ENCODE peak calls at places on chromosomes 2 and 18, in six cellular contexts. One of them, this sample, is unnamed.

GRCh38 chr18:44033144-44033543 is 647.5 kb upstream of the SETBP1 start:
- DNase-seq in IMR-90: no peak
- DNase-seq in H9: no peak
- DNase-seq in H1: no peak
- DNase-seq in neuronal stem cell: peak
- DNase-seq in mesenchymal stem cell: no peak
- DNase-seq in this sample: no peak

GRCh38 chr2:112150447-112150846 is 12.3 kb downstream of the FBLN7 start:
- DNase-seq in IMR-90: peak
- DNase-seq in H9: no peak
- DNase-seq in H1: no peak
- DNase-seq in mesenchymal stem cell: peak
- DNase-seq in neuronal stem cell: no peak
- DNase-seq in this sample: peak

GRCh38 chr2:85288244-85288725 is 39.5 kb downstream of the TGOLN2 start:
- DNase-seq in IMR-90: peak
- DNase-seq in neuronal stem cell: no peak
- DNase-seq in mesenchymal stem cell: no peak
- DNase-seq in H1: no peak
- DNase-seq in H9: no peak
- DNase-seq in this sample: peak

GRCh38 chr2:10124538-10125045 is 2.1 kb downstream of the RRM2 start:
- DNase-seq in IMR-90: peak
- DNase-seq in neuronal stem cell: peak
- DNase-seq in H9: no peak
- DNase-seq in mesenchymal stem cell: peak
- DNase-seq in H1: no peak
- DNase-seq in this sample: peak

GRCh38 chr2:94759211-94759610 is 112.0 kb upstream of the TEKT4 start:
- DNase-seq in H9: no peak
- DNase-seq in H1: no peak
- DNase-seq in neuronal stem cell: no peak
- DNase-seq in mesenchymal stem cell: no peak
- DNase-seq in IMR-90: no peak
- DNase-seq in this sample: peak

GRCh38 chr18:75346671-75347070 is 80.8 kb downstream of the SMIM21 start:
- DNase-seq in IMR-90: no peak
- DNase-seq in H9: peak
- DNase-seq in H1: no peak
- DNase-seq in neuronal stem cell: no peak
- DNase-seq in mesenchymal stem cell: no peak
- DNase-seq in this sample: no peak

GRCh38 chr2:159211447-159212396 is 74.8 kb downstream of the WDSUB1 start:
- DNase-seq in mesenchymal stem cell: peak
- DNase-seq in neuronal stem cell: peak
- DNase-seq in H9: peak
- DNase-seq in H1: peak
- DNase-seq in IMR-90: peak
- DNase-seq in this sample: peak

GRCh38 chr2:237923507-237924163 is 43.2 kb upstream of the UBE2F start:
- DNase-seq in IMR-90: peak
- DNase-seq in H1: peak
- DNase-seq in neuronal stem cell: peak
- DNase-seq in mesenchymal stem cell: peak
- DNase-seq in H9: peak
- DNase-seq in this sample: peak

GRCh38 chr2:224111576-224111975 is 72.5 kb upstream of the SERPINE2 start:
- DNase-seq in IMR-90: peak
- DNase-seq in neuronal stem cell: no peak
- DNase-seq in H9: no peak
- DNase-seq in mesenchymal stem cell: peak
- DNase-seq in H1: no peak
- DNase-seq in this sample: no peak

GRCh38 chr2:107078584-107078983 is 192.6 kb upstream of the ST6GAL2 start:
- DNase-seq in mesenchymal stem cell: no peak
- DNase-seq in IMR-90: no peak
- DNase-seq in neuronal stem cell: no peak
- DNase-seq in H1: no peak
- DNase-seq in H9: no peak
- DNase-seq in this sample: no peak

GRCh38 chr18:468841-469796 is 31.4 kb downstream of the COLEC12 start:
- DNase-seq in H1: no peak
- DNase-seq in IMR-90: no peak
- DNase-seq in neuronal stem cell: no peak
- DNase-seq in H9: no peak
- DNase-seq in mesenchymal stem cell: no peak
- DNase-seq in this sample: no peak

GRCh38 chr2:110828330-110828729 is 96.0 kb downstream of the ACOXL start:
- DNase-seq in H1: no peak
- DNase-seq in IMR-90: no peak
- DNase-seq in neuronal stem cell: no peak
- DNase-seq in mesenchymal stem cell: peak
- DNase-seq in H9: no peak
- DNase-seq in this sample: no peak

GRCh38 chr18:38750786-38751185 is 1185.2 kb upstream of the CELF4 start:
- DNase-seq in H9: no peak
- DNase-seq in neuronal stem cell: no peak
- DNase-seq in IMR-90: no peak
- DNase-seq in mesenchymal stem cell: no peak
- DNase-seq in H1: no peak
- DNase-seq in this sample: no peak

GRCh38 chr2:199463000-199463692 is 5.4 kb upstream of the SATB2 start:
- DNase-seq in H9: peak
- DNase-seq in H1: no peak
- DNase-seq in mesenchymal stem cell: peak
- DNase-seq in IMR-90: peak
- DNase-seq in neuronal stem cell: peak
- DNase-seq in this sample: peak

GRCh38 chr2:15616429-15616828 is 24.8 kb downstream of the DDX1 start:
- DNase-seq in neuronal stem cell: no peak
- DNase-seq in mesenchymal stem cell: no peak
- DNase-seq in IMR-90: no peak
- DNase-seq in H1: no peak
- DNase-seq in H9: no peak
- DNase-seq in this sample: no peak

GRCh38 chr2:85470850-85471800 is 52.6 kb downstream of the SH2D6 start:
- DNase-seq in IMR-90: peak
- DNase-seq in H1: no peak
- DNase-seq in H9: no peak
- DNase-seq in neuronal stem cell: no peak
- DNase-seq in mesenchymal stem cell: no peak
- DNase-seq in this sample: peak

GRCh38 chr2:217755027-217755756 is 247.6 kb downstream of the TNS1 start:
- DNase-seq in mesenchymal stem cell: no peak
- DNase-seq in H1: no peak
- DNase-seq in H9: no peak
- DNase-seq in neuronal stem cell: no peak
- DNase-seq in IMR-90: no peak
- DNase-seq in this sample: no peak

GRCh38 chr2:24317491-24317920 is 42.8 kb downstream of the ITSN2 start:
- DNase-seq in IMR-90: peak
- DNase-seq in neuronal stem cell: no peak
- DNase-seq in H9: no peak
- DNase-seq in H1: no peak
- DNase-seq in mesenchymal stem cell: peak
- DNase-seq in this sample: no peak

GRCh38 chr2:89780318-89780717 is 1088.8 kb downstream of the RPIA start:
- DNase-seq in H9: no peak
- DNase-seq in neuronal stem cell: no peak
- DNase-seq in mesenchymal stem cell: no peak
- DNase-seq in IMR-90: no peak
- DNase-seq in H1: no peak
- DNase-seq in this sample: no peak

GRCh38 chr2:179574061-179574519 is 287.3 kb downstream of the ZNF385B start:
- DNase-seq in H1: no peak
- DNase-seq in neuronal stem cell: no peak
- DNase-seq in IMR-90: no peak
- DNase-seq in mesenchymal stem cell: no peak
- DNase-seq in H9: no peak
- DNase-seq in this sample: no peak

GRCh38 chr2:37976411-37976810 is 51.3 kb downstream of the RMDN2 start:
- DNase-seq in H1: no peak
- DNase-seq in H9: no peak
- DNase-seq in IMR-90: no peak
- DNase-seq in neuronal stem cell: no peak
- DNase-seq in mesenchymal stem cell: no peak
- DNase-seq in this sample: no peak

GRCh38 chr2:180222642-180223041 is 215.5 kb upstream of the CWC22 start:
- DNase-seq in neuronal stem cell: no peak
- DNase-seq in IMR-90: peak
- DNase-seq in mesenchymal stem cell: peak
- DNase-seq in H1: no peak
- DNase-seq in H9: no peak
- DNase-seq in this sample: no peak

GRCh38 chr2:44955593-44956449 is 14.3 kb downstream of the SIX3 start:
- DNase-seq in mesenchymal stem cell: peak
- DNase-seq in H1: no peak
- DNase-seq in neuronal stem cell: no peak
- DNase-seq in H9: peak
- DNase-seq in IMR-90: peak
- DNase-seq in this sample: peak

GRCh38 chr18:79567481-79568147 is 112.0 kb upstream of the CTDP1 start:
- DNase-seq in mesenchymal stem cell: peak
- DNase-seq in IMR-90: peak
- DNase-seq in H1: peak
- DNase-seq in H9: peak
- DNase-seq in neuronal stem cell: peak
- DNase-seq in this sample: no peak

GRCh38 chr18:8970843-8971242 is 131.7 kb upstream of the NDUFV2 start:
- DNase-seq in H9: no peak
- DNase-seq in H1: no peak
- DNase-seq in neuronal stem cell: no peak
- DNase-seq in IMR-90: no peak
- DNase-seq in mesenchymal stem cell: no peak
- DNase-seq in this sample: no peak

GRCh38 chr2:20486571-20486970 is 39.7 kb downstream of the RHOB start:
- DNase-seq in H9: no peak
- DNase-seq in H1: no peak
- DNase-seq in mesenchymal stem cell: no peak
- DNase-seq in neuronal stem cell: no peak
- DNase-seq in IMR-90: no peak
- DNase-seq in this sample: no peak

GRCh38 chr2:233865838-233866237 is 2.3 kb downstream of the MSL3B start:
- DNase-seq in H1: no peak
- DNase-seq in H9: peak
- DNase-seq in mesenchymal stem cell: no peak
- DNase-seq in neuronal stem cell: no peak
- DNase-seq in IMR-90: no peak
- DNase-seq in this sample: no peak

GRCh38 chr2:181642071-181642470 is 14.8 kb downstream of the CERKL start:
- DNase-seq in mesenchymal stem cell: no peak
- DNase-seq in IMR-90: no peak
- DNase-seq in H1: no peak
- DNase-seq in neuronal stem cell: no peak
- DNase-seq in H9: no peak
- DNase-seq in this sample: no peak

GRCh38 chr2:121245120-121245820 is 39.7 kb downstream of the TFCP2L1 start:
- DNase-seq in H1: no peak
- DNase-seq in IMR-90: no peak
- DNase-seq in mesenchymal stem cell: no peak
- DNase-seq in H9: no peak
- DNase-seq in neuronal stem cell: no peak
- DNase-seq in this sample: no peak

DNA sequence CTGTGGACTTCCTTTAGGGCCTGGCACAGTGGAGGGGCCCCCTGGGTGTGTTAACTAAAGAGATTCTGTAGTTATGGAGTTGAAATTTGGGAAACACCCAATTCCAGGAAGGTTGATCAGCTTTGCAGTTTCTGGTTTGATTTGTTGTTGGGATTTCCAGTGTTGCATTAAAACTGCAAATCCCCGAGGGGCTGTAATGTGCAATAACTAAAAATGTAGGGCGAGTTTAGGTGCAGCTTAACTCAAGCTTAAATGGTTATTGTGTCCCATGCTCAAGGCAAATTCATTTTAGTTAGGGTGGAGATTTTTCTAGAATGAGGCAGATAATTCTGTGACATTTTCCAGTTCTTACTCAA is 22.0 kb downstream of the GPD2 start:
- DNase-seq in neuronal stem cell: no peak
- DNase-seq in IMR-90: no peak
- DNase-seq in H1: no peak
- DNase-seq in mesenchymal stem cell: no peak
- DNase-seq in H9: no peak
- DNase-seq in this sample: peak
- H2AFZ ChIP-seq in neuronal stem cell: no peak
- H2AFZ ChIP-seq in IMR-90: no peak
- H2AFZ ChIP-seq in H1: no peak
- H2AFZ ChIP-seq in mesenchymal stem cell: no peak
- H2AFZ ChIP-seq in H9: no peak
- H2AFZ ChIP-seq in this sample: no peak

DNA sequence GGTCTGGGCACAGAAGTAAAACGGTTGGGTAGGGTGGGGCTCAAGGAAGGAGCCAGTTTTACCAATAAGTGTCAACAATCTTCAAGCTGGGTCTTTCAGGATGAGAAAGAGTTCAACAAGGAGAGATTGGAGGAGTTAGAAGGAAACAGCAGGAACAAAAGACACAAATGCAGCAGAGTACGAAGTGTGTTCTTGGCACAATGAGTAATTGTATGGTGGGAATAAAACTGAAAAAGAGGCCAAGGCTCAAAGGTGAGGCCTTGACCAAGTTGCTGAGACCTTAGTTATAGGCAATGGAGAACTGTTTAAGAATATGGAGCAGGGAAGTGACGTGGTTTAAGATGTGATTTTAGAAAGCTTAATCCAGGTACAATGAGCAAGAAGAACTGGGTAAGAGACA is 230.3 kb downstream of the PDE11A start:
- DNase-seq in IMR-90: no peak
- DNase-seq in mesenchymal stem cell: no peak
- DNase-seq in neuronal stem cell: no peak
- DNase-seq in H1: no peak
- DNase-seq in H9: no peak
- DNase-seq in this sample: no peak
- H3K14ac ChIP-seq in IMR-90: no peak
- H3K14ac ChIP-seq in mesenchymal stem cell: no peak
- H3K14ac ChIP-seq in neuronal stem cell: no peak
- H3K14ac ChIP-seq in H1: no peak
- H3K14ac ChIP-seq in H9: no peak
- H3K14ac ChIP-seq in this sample: no peak

GRCh38 chr18:62611395-62612241 is 88.8 kb downstream of the ZCCHC2 start:
- DNase-seq in IMR-90: no peak
- DNase-seq in H1: no peak
- DNase-seq in mesenchymal stem cell: no peak
- DNase-seq in neuronal stem cell: no peak
- DNase-seq in H9: no peak
- DNase-seq in this sample: no peak
- H2AFZ ChIP-seq in IMR-90: peak
- H2AFZ ChIP-seq in H1: peak
- H2AFZ ChIP-seq in mesenchymal stem cell: no peak
- H2AFZ ChIP-seq in neuronal stem cell: peak
- H2AFZ ChIP-seq in H9: no peak
- H2AFZ ChIP-seq in this sample: no peak

DNA sequence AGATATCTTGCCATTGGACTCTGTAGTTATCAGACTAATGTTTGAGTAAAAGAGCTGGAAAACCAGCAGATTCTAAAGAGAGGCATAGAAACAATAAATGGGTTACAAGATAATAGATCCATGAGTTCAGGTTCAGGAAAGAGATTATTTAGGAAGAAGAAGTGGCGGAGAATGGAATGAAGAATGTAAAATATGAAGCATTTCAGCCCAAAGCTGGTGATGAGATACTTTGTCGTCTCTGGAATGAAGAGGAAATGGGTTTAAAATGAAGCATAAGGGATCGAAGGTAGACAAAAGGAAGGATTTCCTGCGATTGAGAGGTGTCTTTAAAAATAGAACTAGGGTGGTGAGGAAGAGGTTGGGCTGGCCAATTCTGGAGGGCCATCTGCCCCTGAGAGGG is 36.6 kb downstream of the BCL11A start:
- DNase-seq in H9: no peak
- DNase-seq in H1: no peak
- DNase-seq in IMR-90: no peak
- DNase-seq in neuronal stem cell: no peak
- DNase-seq in mesenchymal stem cell: no peak
- DNase-seq in this sample: peak
- H3K14ac ChIP-seq in H9: no peak
- H3K14ac ChIP-seq in H1: no peak
- H3K14ac ChIP-seq in IMR-90: peak
- H3K14ac ChIP-seq in neuronal stem cell: no peak
- H3K14ac ChIP-seq in mesenchymal stem cell: no peak
- H3K14ac ChIP-seq in this sample: peak

This sample was measured in trophoblast cell.